ENCODE peak calls at places on chromosomes 11 and 22, in nine cellular contexts. L is fibroblast of lung; X is neuronal stem cell; A is CD4-positive, alpha-beta T cell; Q is A673; K is prostate gland; O is aorta; R is Caco-2; G is tibial nerve. W is an unnamed sample. For H3K9me3, the result is how much of the 10 kb centered on the place peaks cover.

GRCh38 chr11:501683-502287 is 5.3 kb downstream of the RNH1 start:
- DNase-seq in L (no peak), X (no peak), A (no peak), Q (no peak), K (no peak), O (no peak), R (no peak), G (no peak), W (no peak)

GRCh38 chr22:36946436-36947158 is 33.2 kb downstream of the CSF2RB start:
- DNase-seq in L (no peak), X (no peak), A (no peak), Q (no peak), K (no peak), O (no peak), R (no peak), G (no peak), W (no peak)

GRCh38 chr11:13135385-13136271 is 126.5 kb downstream of the RASSF10 start:
- DNase-seq in L (peak), X (peak), A (no peak), Q (no peak), K (no peak), O (no peak), R (peak), G (no peak), W (no peak)

GRCh38 chr11:64553554-64554201 is 37.3 kb upstream of the SLC22A12 start:
- DNase-seq in L (peak), X (peak), A (peak), Q (peak), K (peak), O (peak), R (no peak), G (peak), W (no peak)

GRCh38 chr11:118957968-118958367 is 1.9 kb downstream of the UPK2 start:
- DNase-seq in L (no peak), X (no peak), A (no peak), Q (no peak), K (no peak), O (peak), R (no peak), G (no peak), W (no peak)

GRCh38 chr11:45501980-45502545 is 163.4 kb downstream of the CHST1 start:
- DNase-seq in L (no peak), X (no peak), A (no peak), Q (no peak), K (no peak), O (no peak), R (no peak), G (no peak), W (no peak)

GRCh38 chr11:75240381-75241035 is at the start of gene TPBGL:
- DNase-seq in L (no peak), X (peak), A (no peak), Q (peak), K (no peak), O (no peak), R (peak), G (no peak), W (no peak)

GRCh38 chr11:66476841-66477251 is 3.4 kb upstream of the DPP3 start:
- DNase-seq in L (no peak), X (no peak), A (no peak), Q (no peak), K (no peak), O (no peak), R (peak), G (no peak), W (no peak)

DNA sequence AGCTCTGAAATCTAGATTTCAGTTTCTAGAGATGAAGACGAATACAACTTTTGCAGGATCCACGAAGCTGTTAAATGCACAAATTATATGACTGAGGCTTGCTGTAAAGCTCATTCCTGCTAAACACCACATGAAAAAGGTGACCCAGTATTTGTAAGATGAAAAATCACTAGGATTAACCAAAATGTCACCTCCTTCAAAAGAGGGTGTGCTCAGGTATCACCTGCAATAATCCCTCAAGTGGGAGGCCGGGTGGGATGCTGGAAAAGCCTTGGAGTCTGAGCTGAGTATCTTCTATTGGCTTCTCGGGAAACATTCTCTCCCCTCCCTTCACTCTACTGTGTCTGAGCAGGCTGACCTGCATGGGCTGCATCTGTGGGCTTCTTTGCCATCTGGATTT is 195.8 kb downstream of the NELL1 start:
- DNase-seq in L (no peak), X (no peak), A (no peak), Q (no peak), K (no peak), O (no peak), R (no peak), G (no peak), W (no peak)
- H3K9me3 ChIP-seq in L (under half), X (under half), A (under half), Q (under half), K (under half), O (under half), R (under half), G (under half), W (under half)

GRCh38 chr22:33758125-33758483 is 162.2 kb downstream of the LARGE1 start:
- DNase-seq in L (no peak), X (no peak), A (no peak), Q (no peak), K (no peak), O (no peak), R (no peak), G (no peak), W (no peak)
- H3K9me3 ChIP-seq in L (under half), X (under half), A (under half), Q (under half), K (under half), O (under half), R (under half), G (under half), W (under half)

GRCh38 chr22:49301398-49302149 is 526.1 kb downstream of the BRD1 start:
- DNase-seq in L (no peak), X (no peak), A (no peak), Q (no peak), K (no peak), O (peak), R (no peak), G (no peak), W (no peak)

GRCh38 chr22:49303061-49303735 is 524.5 kb downstream of the BRD1 start:
- DNase-seq in L (no peak), X (no peak), A (no peak), Q (no peak), K (no peak), O (peak), R (no peak), G (no peak), W (no peak)

GRCh38 chr22:49302530-49302929 is 525.1 kb downstream of the BRD1 start:
- DNase-seq in L (no peak), X (no peak), A (no peak), Q (no peak), K (no peak), O (peak), R (no peak), G (no peak), W (no peak)

GRCh38 chr22:49300951-49301397 is 526.7 kb downstream of the BRD1 start:
- DNase-seq in L (no peak), X (no peak), A (no peak), Q (no peak), K (no peak), O (peak), R (no peak), G (no peak), W (no peak)

DNA sequence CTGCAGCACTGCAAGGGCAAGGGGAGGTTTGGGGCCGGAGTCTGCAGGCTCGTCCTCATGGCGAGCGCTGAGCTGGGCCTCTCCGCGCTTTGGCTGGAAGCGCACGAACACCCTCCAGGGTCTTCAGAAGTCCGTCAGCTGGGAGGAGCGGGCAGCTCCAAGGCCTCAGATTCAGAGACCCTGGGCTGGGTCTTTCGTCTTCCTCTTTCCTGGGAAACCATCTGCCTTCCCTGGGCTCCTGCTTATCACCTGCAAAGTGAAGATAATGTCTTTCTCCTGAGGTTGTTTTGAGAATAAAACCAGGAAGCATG is 525.6 kb downstream of the BRD1 start:
- DNase-seq in L (no peak), X (no peak), A (no peak), Q (no peak), K (no peak), O (no peak), R (no peak), G (no peak), W (no peak)
- H3K9me3 ChIP-seq in L (under half), X (under half), A (under half), Q (under half), K (under half), O (under half), R (under half), G (under half), W (under half)

GRCh38 chr11:17915500-17916143 is 97.2 kb downstream of the SERGEF start:
- DNase-seq in L (no peak), X (no peak), A (no peak), Q (no peak), K (no peak), O (no peak), R (no peak), G (no peak), W (no peak)
- H3K9me3 ChIP-seq in L (under half), X (under half), A (under half), Q (under half), K (under half), O (under half), R (under half), G (under half), W (under half)

GRCh38 chr11:50073113-50074105 is 40.7 kb downstream of the OR4C45 start:
- DNase-seq in L (no peak), X (no peak), A (no peak), Q (no peak), K (no peak), O (no peak), R (no peak), G (no peak), W (no peak)

GRCh38 chr11:50074161-50074560 is 41.5 kb downstream of the OR4C45 start:
- DNase-seq in L (no peak), X (no peak), A (no peak), Q (no peak), K (no peak), O (no peak), R (no peak), G (no peak), W (no peak)

GRCh38 chr11:50072226-50073112 is 39.8 kb downstream of the OR4C45 start:
- DNase-seq in L (no peak), X (no peak), A (no peak), Q (no peak), K (no peak), O (no peak), R (no peak), G (no peak), W (no peak)

GRCh38 chr11:50070389-50070788 is 37.7 kb downstream of the OR4C45 start:
- DNase-seq in L (no peak), X (no peak), A (no peak), Q (no peak), K (no peak), O (no peak), R (no peak), G (no peak), W (no peak)

DNA sequence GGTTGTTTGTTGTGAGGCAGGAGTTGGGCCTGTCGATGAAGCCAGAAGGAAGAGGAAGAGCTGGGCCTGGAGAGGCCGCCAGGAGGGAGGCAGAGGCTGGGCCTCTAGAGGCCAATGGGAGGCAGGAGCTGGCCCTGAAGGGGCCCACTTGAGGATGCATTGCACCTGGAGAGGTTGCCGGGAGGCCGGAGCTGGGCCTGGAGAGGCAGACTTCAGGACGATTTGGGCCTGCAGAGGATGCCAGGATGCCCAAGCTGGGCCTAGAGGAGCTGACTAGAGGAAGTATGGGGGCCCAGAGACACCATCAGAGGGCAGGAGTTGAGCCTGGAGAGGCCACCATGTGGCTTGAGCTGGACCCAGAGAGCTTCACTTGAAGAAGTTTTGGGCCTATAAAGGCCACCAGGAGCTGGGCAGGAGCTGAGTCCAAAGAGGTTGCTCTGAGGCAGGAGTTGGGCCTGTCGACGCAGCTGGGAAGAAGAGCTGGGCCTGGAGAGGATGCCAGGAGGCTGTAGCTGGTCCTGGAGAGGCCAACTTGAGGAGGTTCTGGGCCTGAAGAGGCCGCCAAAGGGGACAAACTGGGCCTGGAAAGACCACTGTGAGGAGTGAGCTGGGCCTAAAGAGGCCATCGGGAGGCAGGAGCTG is 39.0 kb downstream of the OR4C45 start:
- DNase-seq in L (no peak), X (no peak), A (no peak), Q (no peak), K (no peak), O (no peak), R (no peak), G (no peak), W (no peak)
- H3K9me3 ChIP-seq in L (under half), X (under half), A (under half), Q (half or more), K (under half), O (under half), R (under half), G (under half), W (under half)